ENCODE peak calls at places on chromosomes 4 and X, in ten cellular contexts. W is T-helper 17 cell; Q is cardiac muscle cell; K is GM13976; H is naive B cell; D is anterior cingulate cortex; L is NT2/D1; R is sciatic nerve; A is HS-27A; F is stimulated activated CD4-positive, alpha-beta T cell treated with anti-CD3 and anti-CD28 coated beads, Interleukin-1b, Interleukin-23, amount 100 ng/mL, for 24 hours. N is an unnamed sample.

GRCh38 chr4:173270312-173271027 is 63.7 kb downstream of the HMGB2 start:
- DNase-seq in H (no peak), W (no peak), K (no peak), Q (peak), F (no peak), L (no peak), R (no peak), A (no peak), D (no peak), N (no peak)

GRCh38 chr4:153383131-153383530 is 38.6 kb downstream of the MND1 start:
- DNase-seq in D (no peak), K (no peak), Q (no peak), A (no peak), F (no peak), W (no peak), H (no peak), L (no peak), R (no peak), N (no peak)

GRCh38 chrX:18426004-18426320 is 554 bp downstream of the CDKL5 start:
- DNase-seq in F (no peak), K (no peak), H (no peak), W (no peak), D (no peak), Q (peak), R (no peak), A (no peak), L (no peak), N (no peak)

GRCh38 chr4:8703857-8704495 is 111.4 kb downstream of the CPZ start:
- DNase-seq in W (no peak), F (no peak), L (no peak), A (no peak), Q (no peak), K (no peak), R (peak), H (no peak), D (no peak), N (no peak)

GRCh38 chrX:95675011-95675410 is 1009.6 kb upstream of the DIAPH2 start:
- DNase-seq in K (no peak), Q (no peak), D (no peak), A (no peak), F (no peak), R (no peak), H (no peak), W (no peak), L (no peak), N (no peak)

GRCh38 chr4:8534601-8535000 is 45.6 kb upstream of the GPR78 start:
- DNase-seq in H (no peak), K (no peak), D (no peak), W (no peak), A (no peak), Q (no peak), R (no peak), L (no peak), F (no peak), N (no peak)

GRCh38 chr4:60926624-60927023 is 273.5 kb upstream of the ADGRL3 start:
- DNase-seq in R (no peak), K (no peak), H (no peak), Q (no peak), F (no peak), W (no peak), D (no peak), L (no peak), A (no peak), N (no peak)

GRCh38 chr4:58602701-58603359 is 1492.6 kb upstream of the IGFBP7 start:
- DNase-seq in W (no peak), A (no peak), Q (no peak), F (no peak), L (no peak), H (no peak), K (no peak), R (no peak), D (no peak), N (no peak)

GRCh38 chr4:88018471-88018870 is 11.0 kb downstream of the PKD2 start:
- DNase-seq in H (no peak), L (no peak), W (no peak), Q (no peak), K (no peak), F (no peak), D (no peak), R (no peak), A (no peak), N (no peak)

GRCh38 chrX:134600714-134601113 is 57.6 kb downstream of the PLAC1 start:
- DNase-seq in K (no peak), R (no peak), D (no peak), A (no peak), L (no peak), H (no peak), W (no peak), Q (no peak), F (no peak), N (no peak)

GRCh38 chr4:172124656-172125308 is 311.6 kb downstream of the GALNTL6 start:
- DNase-seq in Q (no peak), K (no peak), W (no peak), D (no peak), A (no peak), F (no peak), R (no peak), H (no peak), L (no peak), N (no peak)

GRCh38 chr4:128862608-128863313 is 53.3 kb downstream of the JADE1 start:
- DNase-seq in L (no peak), W (no peak), A (no peak), R (no peak), F (peak), K (peak), Q (no peak), D (no peak), H (no peak), N (peak)

GRCh38 chr4:172573899-172574298 is 594.7 kb upstream of the GALNT7 start:
- DNase-seq in W (no peak), L (no peak), K (no peak), Q (no peak), F (no peak), R (no peak), A (no peak), D (no peak), H (no peak), N (no peak)

GRCh38 chr4:128825226-128825625 is 15.7 kb downstream of the JADE1 start:
- DNase-seq in L (no peak), D (no peak), H (no peak), W (no peak), A (peak), Q (no peak), R (no peak), F (no peak), K (no peak), N (no peak)

GRCh38 chr4:2809610-2810180 is 16.8 kb downstream of the SH3BP2 start:
- DNase-seq in F (no peak), Q (no peak), R (no peak), A (no peak), H (no peak), K (no peak), L (no peak), D (no peak), W (no peak), N (no peak)

GRCh38 chr4:174928575-174929253 is 10.6 kb downstream of the ADAM29 start:
- DNase-seq in F (no peak), K (no peak), A (no peak), D (no peak), R (no peak), W (no peak), L (no peak), Q (no peak), H (no peak), N (no peak)

GRCh38 chr4:153246446-153247115 is 42.3 kb downstream of the TRIM2 start:
- DNase-seq in W (no peak), H (no peak), L (no peak), D (no peak), A (no peak), Q (no peak), R (no peak), K (no peak), F (no peak), N (no peak)

GRCh38 chr4:141130947-141131545 is 2.2 kb downstream of the RNF150 start:
- DNase-seq in K (no peak), H (no peak), A (no peak), Q (peak), F (no peak), L (no peak), R (no peak), D (no peak), W (no peak), N (no peak)